ENCODE peak calls at places on chromosomes 4 and X, in eight cellular contexts. G, J, U, D, Z, V, N and H are unnamed samples.

GRCh38 chr4:74640111-74640903 is 154.0 kb downstream of the BTC start:
- DNase-seq in U (no peak), J (peak), Z (no peak), N (no peak), V (no peak), D (no peak), G (no peak), H (no peak)

GRCh38 chr4:148068065-148068911 is 336.4 kb downstream of the ARHGAP10 start:
- DNase-seq in Z (no peak), N (no peak), D (no peak), V (no peak), J (no peak), U (no peak), G (no peak), H (no peak)

GRCh38 chr4:20195071-20195885 is 56.4 kb upstream of the SLIT2 start:
- DNase-seq in D (no peak), G (no peak), Z (no peak), J (peak), U (no peak), V (no peak), N (no peak), H (no peak)

GRCh38 chr4:137678796-137679195 is 146.5 kb upstream of the PCDH18 start:
- DNase-seq in U (peak), Z (no peak), V (no peak), G (no peak), N (no peak), J (peak), D (no peak), H (no peak)

GRCh38 chr4:147195386-147195785 is 249.7 kb upstream of the TTC29 start:
- DNase-seq in D (no peak), J (peak), N (no peak), Z (no peak), G (no peak), U (no peak), V (no peak), H (no peak)

GRCh38 chr4:184669251-184669650 is 19.7 kb downstream of the PRIMPOL start:
- DNase-seq in U (no peak), N (no peak), V (no peak), J (no peak), G (no peak), D (no peak), Z (no peak), H (no peak)

GRCh38 chr4:151797131-151797530 is 36.3 kb upstream of the GATB start:
- DNase-seq in G (no peak), N (no peak), Z (no peak), D (no peak), J (peak), U (no peak), V (no peak), H (no peak)

GRCh38 chr4:179750374-179750773 is 2308.1 kb upstream of the AGA start:
- DNase-seq in N (no peak), Z (no peak), J (no peak), U (no peak), G (no peak), D (no peak), V (peak), H (no peak)

GRCh38 chrX:48472851-48473717 is 2.9 kb upstream of the FTSJ1 start:
- DNase-seq in N (no peak), V (no peak), D (no peak), Z (peak), G (no peak), J (no peak), U (no peak), H (no peak)